ENCODE peak calls at places on chromosomes 1 and 21, in five cellular contexts. One of them, this sample, is unnamed.

GRCh38 chr1:178492341-178492740 is 4.4 kb downstream of the CLEC20A start:
- DNase-seq in IMR-90: no peak
- DNase-seq in mesenchymal stem cell: no peak
- DNase-seq in neuronal stem cell: no peak
- DNase-seq in H1: no peak
- DNase-seq in this sample: no peak

GRCh38 chr1:6612641-6613360 is 730 bp upstream of the PHF13 start:
- DNase-seq in neuronal stem cell: no peak
- DNase-seq in H1: no peak
- DNase-seq in mesenchymal stem cell: peak; percentile 71
- DNase-seq in IMR-90: peak; percentile 39
- DNase-seq in this sample: no peak

GRCh38 chr1:228646717-228647522 is 88.4 kb upstream of the RHOU start:
- DNase-seq in H1: peak; percentile 66
- DNase-seq in IMR-90: peak; percentile 39
- DNase-seq in mesenchymal stem cell: peak; percentile 81
- DNase-seq in neuronal stem cell: peak; percentile 27
- DNase-seq in this sample: peak; percentile 56

GRCh38 chr1:234647245-234647644 is 37.3 kb upstream of the IRF2BP2 start:
- DNase-seq in neuronal stem cell: no peak
- DNase-seq in IMR-90: no peak
- DNase-seq in mesenchymal stem cell: no peak
- DNase-seq in H1: no peak
- DNase-seq in this sample: no peak

GRCh38 chr1:208179303-208179702 is 64.9 kb downstream of the PLXNA2 start:
- DNase-seq in IMR-90: no peak
- DNase-seq in H1: no peak
- DNase-seq in mesenchymal stem cell: no peak
- DNase-seq in neuronal stem cell: no peak
- DNase-seq in this sample: no peak

GRCh38 chr1:172136925-172137324 is 283.6 kb upstream of the C1orf105 start:
- DNase-seq in H1: no peak
- DNase-seq in IMR-90: no peak
- DNase-seq in mesenchymal stem cell: peak; percentile 61
- DNase-seq in neuronal stem cell: no peak
- DNase-seq in this sample: no peak

GRCh38 chr21:26469789-26470188 is 103.3 kb downstream of the CYYR1 start:
- DNase-seq in neuronal stem cell: no peak
- DNase-seq in H1: no peak
- DNase-seq in mesenchymal stem cell: peak; percentile 61
- DNase-seq in IMR-90: peak; percentile 50
- DNase-seq in this sample: no peak

GRCh38 chr1:37845781-37846180 is 13.6 kb downstream of the MTF1 start:
- DNase-seq in IMR-90: no peak
- DNase-seq in neuronal stem cell: no peak
- DNase-seq in H1: no peak
- DNase-seq in mesenchymal stem cell: no peak
- DNase-seq in this sample: no peak

GRCh38 chr21:41926068-41926806 is 27.6 kb downstream of the C2CD2 start:
- DNase-seq in IMR-90: peak; percentile 66
- DNase-seq in mesenchymal stem cell: peak; percentile 83
- DNase-seq in H1: no peak
- DNase-seq in neuronal stem cell: no peak
- DNase-seq in this sample: no peak

GRCh38 chr1:161119017-161119378 is 1.1 kb downstream of the NIT1 start:
- DNase-seq in IMR-90: no peak
- DNase-seq in H1: peak; percentile 47
- DNase-seq in neuronal stem cell: no peak
- DNase-seq in mesenchymal stem cell: no peak
- DNase-seq in this sample: peak; percentile 48

GRCh38 chr1:174051956-174052355 is 29.8 kb upstream of the RC3H1 start:
- DNase-seq in neuronal stem cell: peak; percentile 17
- DNase-seq in IMR-90: no peak
- DNase-seq in mesenchymal stem cell: no peak
- DNase-seq in H1: no peak
- DNase-seq in this sample: no peak

GRCh38 chr21:27740084-27740483 is 773.2 kb upstream of the ADAMTS5 start:
- DNase-seq in H1: no peak
- DNase-seq in IMR-90: no peak
- DNase-seq in neuronal stem cell: no peak
- DNase-seq in mesenchymal stem cell: no peak
- DNase-seq in this sample: no peak

GRCh38 chr1:45584351-45585109 is 689 bp downstream of the NASP start:
- DNase-seq in neuronal stem cell: peak; percentile 95
- DNase-seq in H1: peak; percentile 94
- DNase-seq in mesenchymal stem cell: peak; percentile 92
- DNase-seq in IMR-90: peak; percentile 83
- DNase-seq in this sample: peak; percentile 93

GRCh38 chr21:39441502-39442475 is 3.8 kb downstream of the LCA5L start:
- DNase-seq in mesenchymal stem cell: peak; percentile 67
- DNase-seq in H1: no peak
- DNase-seq in neuronal stem cell: no peak
- DNase-seq in IMR-90: peak; percentile 68
- DNase-seq in this sample: no peak

GRCh38 chr1:54936791-54937190 is 43.6 kb upstream of the TMEM61 start:
- DNase-seq in H1: no peak
- DNase-seq in IMR-90: no peak
- DNase-seq in neuronal stem cell: no peak
- DNase-seq in mesenchymal stem cell: no peak
- DNase-seq in this sample: no peak

GRCh38 chr21:43343095-43343991 is 83.6 kb downstream of the SIK1 start:
- DNase-seq in H1: no peak
- DNase-seq in IMR-90: no peak
- DNase-seq in mesenchymal stem cell: no peak
- DNase-seq in neuronal stem cell: no peak
- DNase-seq in this sample: no peak

GRCh38 chr1:168504064-168504837 is 39.5 kb downstream of the XCL2 start:
- DNase-seq in mesenchymal stem cell: peak; percentile 90
- DNase-seq in H1: no peak
- DNase-seq in IMR-90: peak; percentile 47
- DNase-seq in neuronal stem cell: no peak
- DNase-seq in this sample: no peak

GRCh38 chr1:246114369-246114768 is 392.7 kb downstream of the SMYD3 start:
- DNase-seq in neuronal stem cell: no peak
- DNase-seq in H1: no peak
- DNase-seq in mesenchymal stem cell: no peak
- DNase-seq in IMR-90: no peak
- DNase-seq in this sample: no peak

GRCh38 chr1:221217029-221217428 is 337.8 kb downstream of the HLX start:
- DNase-seq in mesenchymal stem cell: no peak
- DNase-seq in IMR-90: peak; percentile 8
- DNase-seq in H1: no peak
- DNase-seq in neuronal stem cell: no peak
- DNase-seq in this sample: no peak

GRCh38 chr1:88029142-88029541 is 654.9 kb upstream of the PKN2 start:
- DNase-seq in H1: no peak
- DNase-seq in mesenchymal stem cell: peak; percentile 14
- DNase-seq in neuronal stem cell: no peak
- DNase-seq in IMR-90: peak; percentile 2
- DNase-seq in this sample: no peak

GRCh38 chr1:42941640-42942330 is 16.9 kb downstream of the SLC2A1 start:
- DNase-seq in H1: no peak
- DNase-seq in neuronal stem cell: no peak
- DNase-seq in IMR-90: peak; percentile 82
- DNase-seq in mesenchymal stem cell: peak; percentile 90
- DNase-seq in this sample: no peak

GRCh38 chr1:71031426-71031825 is 16.2 kb downstream of the PTGER3 start:
- DNase-seq in H1: no peak
- DNase-seq in neuronal stem cell: no peak
- DNase-seq in mesenchymal stem cell: no peak
- DNase-seq in IMR-90: peak; percentile 11
- DNase-seq in this sample: no peak

GRCh38 chr1:63915121-63915520 is 141.3 kb downstream of the ROR1 start:
- DNase-seq in neuronal stem cell: no peak
- DNase-seq in IMR-90: peak; percentile 54
- DNase-seq in mesenchymal stem cell: peak; percentile 26
- DNase-seq in H1: no peak
- DNase-seq in this sample: peak; percentile 46

GRCh38 chr1:95086949-95087533 is 14.3 kb upstream of the ALG14 start:
- DNase-seq in neuronal stem cell: no peak
- DNase-seq in H1: no peak
- DNase-seq in mesenchymal stem cell: peak; percentile 91
- DNase-seq in IMR-90: peak; percentile 92
- DNase-seq in this sample: peak; percentile 47

GRCh38 chr1:90850181-90850924 is 133.3 kb upstream of the BARHL2 start:
- DNase-seq in neuronal stem cell: no peak
- DNase-seq in IMR-90: no peak
- DNase-seq in mesenchymal stem cell: peak; percentile 54
- DNase-seq in H1: no peak
- DNase-seq in this sample: peak; percentile 42

GRCh38 chr21:34994646-34995631 is 54.2 kb downstream of the RUNX1 start:
- DNase-seq in H1: no peak
- DNase-seq in neuronal stem cell: no peak
- DNase-seq in IMR-90: no peak
- DNase-seq in mesenchymal stem cell: no peak
- DNase-seq in this sample: no peak

GRCh38 chr1:172118618-172119017 is 277.3 kb downstream of the DNM3 start:
- DNase-seq in H1: no peak
- DNase-seq in neuronal stem cell: no peak
- DNase-seq in IMR-90: no peak
- DNase-seq in mesenchymal stem cell: no peak
- DNase-seq in this sample: no peak

GRCh38 chr21:32795376-32795775 is 23.8 kb upstream of the PAXBP1 start:
- DNase-seq in neuronal stem cell: no peak
- DNase-seq in mesenchymal stem cell: no peak
- DNase-seq in H1: no peak
- DNase-seq in IMR-90: no peak
- DNase-seq in this sample: no peak

GRCh38 chr1:153968000-153968363 is 280 bp downstream of the CREB3L4 start:
- DNase-seq in mesenchymal stem cell: no peak
- DNase-seq in IMR-90: no peak
- DNase-seq in H1: peak; percentile 74
- DNase-seq in neuronal stem cell: no peak
- DNase-seq in this sample: peak; percentile 61

GRCh38 chr1:54117815-54118563 is 34.8 kb downstream of the CDCP2 start:
- DNase-seq in mesenchymal stem cell: no peak
- DNase-seq in H1: no peak
- DNase-seq in neuronal stem cell: no peak
- DNase-seq in IMR-90: peak; percentile 40
- DNase-seq in this sample: no peak

GRCh38 chr1:41580520-41581172 is 96.2 kb upstream of the EDN2 start:
- DNase-seq in neuronal stem cell: no peak
- DNase-seq in IMR-90: no peak
- DNase-seq in mesenchymal stem cell: no peak
- DNase-seq in H1: no peak
- DNase-seq in this sample: no peak

GRCh38 chr1:55399385-55399784 is 184.2 kb upstream of the USP24 start:
- DNase-seq in mesenchymal stem cell: no peak
- DNase-seq in H1: no peak
- DNase-seq in IMR-90: no peak
- DNase-seq in neuronal stem cell: no peak
- DNase-seq in this sample: no peak

GRCh38 chr1:32962248-32962896 is 2.2 kb downstream of the RNF19B start:
- DNase-seq in mesenchymal stem cell: peak; percentile 60
- DNase-seq in neuronal stem cell: no peak
- DNase-seq in H1: no peak
- DNase-seq in IMR-90: peak; percentile 26
- DNase-seq in this sample: no peak

GRCh38 chr1:223137402-223138100 is 5.5 kb downstream of the TLR5 start:
- DNase-seq in mesenchymal stem cell: peak; percentile 75
- DNase-seq in neuronal stem cell: no peak
- DNase-seq in H1: no peak
- DNase-seq in IMR-90: peak; percentile 39
- DNase-seq in this sample: no peak

GRCh38 chr1:198577444-198577843 is 37.0 kb upstream of the ATP6V1G3 start:
- DNase-seq in mesenchymal stem cell: no peak
- DNase-seq in IMR-90: peak; percentile 87
- DNase-seq in neuronal stem cell: no peak
- DNase-seq in H1: no peak
- DNase-seq in this sample: no peak

DNA sequence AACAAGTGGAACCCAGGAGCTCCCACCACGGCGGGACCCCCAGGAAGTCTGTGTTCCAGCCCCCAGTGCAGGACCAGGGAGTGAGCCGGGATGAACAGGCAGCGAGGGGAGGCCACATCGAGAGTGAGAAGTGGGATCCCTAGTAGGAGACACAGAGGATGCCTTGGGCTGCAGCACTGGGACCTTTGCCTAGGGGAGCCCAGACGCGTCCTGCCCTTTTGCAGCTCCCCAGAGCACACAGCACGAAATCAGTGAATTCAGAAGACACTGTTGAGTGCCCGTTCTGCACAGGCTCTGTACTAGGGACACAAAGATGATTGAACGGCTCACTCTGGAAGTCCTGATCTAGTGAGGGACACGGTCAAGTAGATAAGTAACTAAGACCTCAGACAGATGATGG is 23.5 kb downstream of the TRIM67 start:
- DNase-seq in mesenchymal stem cell: no peak
- DNase-seq in H1: no peak
- DNase-seq in IMR-90: no peak
- DNase-seq in neuronal stem cell: no peak
- DNase-seq in this sample: no peak
- H2BK120ac ChIP-seq in mesenchymal stem cell: no peak overlapping the region
- H2BK120ac ChIP-seq in H1: no peak overlapping the region
- H2BK120ac ChIP-seq in IMR-90: no peak overlapping the region
- H2BK120ac ChIP-seq in neuronal stem cell: no peak overlapping the region
- H2BK120ac ChIP-seq in this sample: no peak overlapping the region

GRCh38 chr1:10900691-10901090 is 104.2 kb upstream of the CASZ1 start:
- DNase-seq in IMR-90: no peak
- DNase-seq in neuronal stem cell: no peak
- DNase-seq in H1: no peak
- DNase-seq in mesenchymal stem cell: no peak
- DNase-seq in this sample: no peak

GRCh38 chr1:10900265-10900651 is 103.8 kb upstream of the CASZ1 start:
- DNase-seq in H1: no peak
- DNase-seq in mesenchymal stem cell: no peak
- DNase-seq in IMR-90: no peak
- DNase-seq in neuronal stem cell: no peak
- DNase-seq in this sample: no peak

GRCh38 chr1:10901894-10902805 is 105.7 kb upstream of the CASZ1 start:
- DNase-seq in neuronal stem cell: no peak
- DNase-seq in mesenchymal stem cell: no peak
- DNase-seq in H1: no peak
- DNase-seq in IMR-90: no peak
- DNase-seq in this sample: no peak

GRCh38 chr1:10899490-10900264 is 103.2 kb upstream of the CASZ1 start:
- DNase-seq in IMR-90: no peak
- DNase-seq in mesenchymal stem cell: no peak
- DNase-seq in neuronal stem cell: no peak
- DNase-seq in H1: no peak
- DNase-seq in this sample: no peak

GRCh38 chr1:10901091-10901893 is 104.8 kb upstream of the CASZ1 start:
- DNase-seq in H1: peak; percentile 59
- DNase-seq in mesenchymal stem cell: no peak
- DNase-seq in neuronal stem cell: no peak
- DNase-seq in IMR-90: no peak
- DNase-seq in this sample: no peak
- H3K14ac ChIP-seq in H1: no peak overlapping the region
- H3K14ac ChIP-seq in mesenchymal stem cell: peak overlapping the region; percentile 18
- H3K14ac ChIP-seq in neuronal stem cell: no peak overlapping the region
- H3K14ac ChIP-seq in IMR-90: no peak overlapping the region
- H3K14ac ChIP-seq in this sample: peak overlapping the region; percentile 56

GRCh38 chr21:45421846-45422775 is 17.1 kb downstream of the COL18A1 start:
- DNase-seq in IMR-90: no peak
- DNase-seq in mesenchymal stem cell: no peak
- DNase-seq in H1: no peak
- DNase-seq in neuronal stem cell: no peak
- DNase-seq in this sample: no peak
- H3K18ac ChIP-seq in IMR-90: no peak overlapping the region
- H3K18ac ChIP-seq in mesenchymal stem cell: no peak overlapping the region
- H3K18ac ChIP-seq in H1: no peak overlapping the region
- H3K18ac ChIP-seq in neuronal stem cell: peak overlapping the region; percentile 48
- H3K18ac ChIP-seq in this sample: no peak overlapping the region

GRCh38 chr1:31507676-31508530 is 68.4 kb upstream of the TINAGL1 start:
- DNase-seq in H1: no peak
- DNase-seq in IMR-90: no peak
- DNase-seq in mesenchymal stem cell: no peak
- DNase-seq in neuronal stem cell: no peak
- DNase-seq in this sample: peak; percentile 34
- H2BK120ac ChIP-seq in H1: no peak overlapping the region
- H2BK120ac ChIP-seq in IMR-90: no peak overlapping the region
- H2BK120ac ChIP-seq in mesenchymal stem cell: no peak overlapping the region
- H2BK120ac ChIP-seq in neuronal stem cell: no peak overlapping the region
- H2BK120ac ChIP-seq in this sample: no peak overlapping the region